ENCODE peak calls at places on chromosomes 4 and X, in six cellular contexts. N is left ventricle myocardium superior; P is Karpas-422; F is tibial artery; M is IMR-90; Y is activated T-cell treated with anti-CD3 and anti-CD28 coated beads, Interleukin-2, amount 50 U/mL, for 1 hour. K is an unnamed sample.

GRCh38 chrX:110008001-110008635 is 5.2 kb downstream of the TMEM164 start:
- DNase-seq in P (no peak), M (no peak), N (no peak), F (no peak), Y (no peak), K (no peak)

GRCh38 chr4:125315571-125316390 is 1.0 kb downstream of the FAT4 start:
- DNase-seq in P (no peak), F (no peak), Y (peak), N (peak), M (peak), K (peak)

GRCh38 chrX:19789782-19790181 is 97.6 kb downstream of the SH3KBP1 start:
- DNase-seq in N (no peak), F (no peak), M (no peak), Y (no peak), P (no peak), K (no peak)

GRCh38 chr4:57612279-57612678 is 502.1 kb upstream of the IGFBP7 start:
- DNase-seq in N (no peak), P (no peak), F (no peak), Y (no peak), M (no peak), K (no peak)

GRCh38 chrX:97402903-97403302 is 519.2 kb downstream of the RPA4 start:
- DNase-seq in Y (no peak), P (no peak), F (no peak), M (no peak), N (no peak), K (no peak)

GRCh38 chrX:9867753-9868152 is 81.5 kb downstream of the SHROOM2 start:
- DNase-seq in F (no peak), P (no peak), Y (no peak), M (peak), N (no peak), K (no peak)

GRCh38 chr4:165600959-165601674 is 222.3 kb downstream of the CPE start:
- DNase-seq in P (no peak), F (no peak), M (no peak), Y (no peak), N (no peak), K (no peak)

GRCh38 chrX:15909605-15910004 is 55.0 kb upstream of the AP1S2 start:
- DNase-seq in M (no peak), F (no peak), P (no peak), Y (no peak), N (no peak), K (no peak)

GRCh38 chr4:54082168-54082567 is 17.8 kb upstream of the CHIC2 start:
- DNase-seq in M (peak), F (no peak), P (no peak), Y (no peak), N (no peak), K (no peak)

GRCh38 chrX:44308869-44309268 is 34.6 kb downstream of the EFHC2 start:
- DNase-seq in P (no peak), F (no peak), N (no peak), M (no peak), Y (no peak), K (no peak)

GRCh38 chr4:126850286-126850685 is 782.5 kb upstream of the INTU start:
- DNase-seq in Y (no peak), F (no peak), P (no peak), N (no peak), M (peak), K (no peak)

GRCh38 chrX:123311486-123311885 is 127.4 kb downstream of the GRIA3 start:
- DNase-seq in Y (no peak), F (no peak), N (no peak), M (no peak), P (no peak), K (no peak)

GRCh38 chrX:12802741-12803140 is 11.5 kb downstream of the PRPS2 start:
- DNase-seq in Y (no peak), M (no peak), F (no peak), N (no peak), P (no peak), K (no peak)

GRCh38 chr4:5371415-5372190 is 320.3 kb downstream of the STK32B start:
- DNase-seq in M (peak), N (no peak), F (no peak), P (peak), Y (no peak), K (no peak)

GRCh38 chrX:112819013-112819635 is 21.5 kb downstream of the AMOT start:
- DNase-seq in N (no peak), M (peak), F (no peak), P (no peak), Y (no peak), K (no peak)

GRCh38 chrX:19924285-19924684 is 36.9 kb upstream of the SH3KBP1 start:
- DNase-seq in N (no peak), P (no peak), M (no peak), F (no peak), Y (no peak), K (no peak)

GRCh38 chr4:1300466-1301455 is 11.1 kb downstream of the MAEA start:
- DNase-seq in N (peak), M (peak), Y (no peak), F (peak), P (no peak), K (peak)

GRCh38 chrX:119647552-119648420 is 41.6 kb upstream of the NKRF start:
- DNase-seq in N (no peak), M (no peak), F (no peak), Y (peak), P (no peak), K (no peak)

GRCh38 chr4:156584100-156584499 is 387.5 kb downstream of the PDGFC start:
- DNase-seq in N (no peak), Y (no peak), F (no peak), P (peak), M (no peak), K (no peak)

GRCh38 chr4:10123227-10124101 is 6.9 kb upstream of the WDR1 start:
- DNase-seq in F (no peak), P (no peak), M (peak), N (no peak), Y (no peak), K (no peak)

GRCh38 chr4:150244600-150244999 is 166.4 kb downstream of the DCLK2 start:
- DNase-seq in P (no peak), N (no peak), M (peak), F (no peak), Y (no peak), K (no peak)

GRCh38 chr4:100189820-100190642 is at the start of gene DDIT4L:
- DNase-seq in F (peak), N (peak), Y (peak), M (peak), P (no peak), K (peak)

GRCh38 chrX:1150569-1151347 is 61.7 kb downstream of the CRLF2 start:
- DNase-seq in Y (no peak), M (no peak), F (no peak), N (no peak), P (no peak), K (no peak)

GRCh38 chrX:17377047-17377692 is 2.2 kb downstream of the NHS start:
- DNase-seq in Y (no peak), P (no peak), M (peak), N (peak), F (peak), K (peak)

GRCh38 chr4:24256547-24256946 is 327.8 kb downstream of the DHX15 start:
- DNase-seq in P (no peak), F (no peak), M (no peak), N (no peak), Y (no peak), K (no peak)

GRCh38 chr4:71188197-71188625 is 150.6 kb upstream of the SLC4A4 start:
- DNase-seq in Y (no peak), M (no peak), N (no peak), F (no peak), P (no peak), K (no peak)

GRCh38 chr4:119315036-119315435 is 6.9 kb downstream of the FABP2 start:
- DNase-seq in F (no peak), P (no peak), N (no peak), M (peak), Y (no peak), K (no peak)